ENCODE peak calls at places on chromosomes 6 and 20, in six cellular contexts. B, H, P, E, S and K are unnamed samples.

GRCh38 chr6:165551828-165552227 is 111.2 kb downstream of the PDE10A start:
- DNase-seq in B (no peak), H (no peak), P (no peak), E (no peak), S (no peak), K (no peak)

GRCh38 chr20:4916991-4917881 is 84.1 kb downstream of the SLC23A2 start:
- DNase-seq in B (no peak), H (peak; percentile 42), P (no peak), E (no peak), S (no peak), K (no peak)

GRCh38 chr6:107361568-107362270 is 97.6 kb downstream of the PDSS2 start:
- DNase-seq in B (no peak), H (no peak), P (no peak), E (peak; percentile 64), S (peak; percentile 43), K (no peak)

GRCh38 chr6:18693923-18694322 is 306.8 kb downstream of the RNF144B start:
- DNase-seq in B (no peak), H (no peak), P (no peak), E (no peak), S (no peak), K (no peak)

GRCh38 chr6:142242269-142242668 is 59.5 kb upstream of the ADGRG6 start:
- DNase-seq in B (no peak), H (no peak), P (no peak), E (no peak), S (no peak), K (no peak)

GRCh38 chr6:10559492-10560150 is 38.5 kb downstream of the GCNT2 start:
- DNase-seq in B (no peak), H (no peak), P (no peak), E (no peak), S (no peak), K (no peak)

GRCh38 chr20:41900292-41900691 is 282.1 kb upstream of the CHD6 start:
- DNase-seq in B (no peak), H (no peak), P (no peak), E (no peak), S (no peak), K (no peak)

GRCh38 chr6:42879372-42880239 is at the start of gene RPL7L1:
- DNase-seq in B (peak; percentile 89), H (peak; percentile 82), P (peak; percentile 75), E (peak; percentile 88), S (no peak), K (peak; percentile 83)

GRCh38 chr6:139967497-139967896 is 593.0 kb upstream of the CITED2 start:
- DNase-seq in B (no peak), H (no peak), P (no peak), E (peak; percentile 36), S (no peak), K (no peak)

GRCh38 chr6:34238507-34239239 is 2.0 kb downstream of the HMGA1 start:
- DNase-seq in B (peak; percentile 40), H (no peak), P (no peak), E (no peak), S (no peak), K (no peak)

GRCh38 chr6:14294270-14294951 is 176.8 kb downstream of the CD83 start:
- DNase-seq in B (no peak), H (no peak), P (no peak), E (no peak), S (no peak), K (no peak)

GRCh38 chr20:50246367-50247195 is 56.0 kb downstream of the CEBPB start:
- DNase-seq in B (no peak), H (peak; percentile 69), P (no peak), E (no peak), S (no peak), K (no peak)

GRCh38 chr6:82687855-82688254 is 324.2 kb downstream of the TPBG start:
- DNase-seq in B (no peak), H (no peak), P (no peak), E (no peak), S (no peak), K (no peak)

GRCh38 chr20:50312682-50313187 is 122.1 kb downstream of the CEBPB start:
- DNase-seq in B (peak; percentile 80), H (peak; percentile 86), P (no peak), E (peak; percentile 92), S (no peak), K (no peak)

GRCh38 chr20:1761116-1761515 is 103.5 kb upstream of the SIRPG start:
- DNase-seq in B (no peak), H (no peak), P (no peak), E (peak; percentile 93), S (peak; percentile 71), K (no peak)

GRCh38 chr6:7155871-7156579 is 48.3 kb downstream of the RREB1 start:
- DNase-seq in B (no peak), H (no peak), P (no peak), E (no peak), S (no peak), K (no peak)

GRCh38 chr6:143965503-143966171 is 42.4 kb downstream of the PLAGL1 start:
- DNase-seq in B (no peak), H (no peak), P (no peak), E (peak; percentile 72), S (no peak), K (no peak)

GRCh38 chr6:121503633-121504032 is 68.2 kb downstream of the GJA1 start:
- DNase-seq in B (no peak), H (no peak), P (no peak), E (peak; percentile 38), S (no peak), K (no peak)

GRCh38 chr6:88135578-88136114 is 30.5 kb downstream of the CNR1 start:
- DNase-seq in B (no peak), H (no peak), P (peak; percentile 53), E (no peak), S (no peak), K (peak; percentile 41)

GRCh38 chr20:50403565-50404418 is 106.4 kb upstream of the PTPN1 start:
- DNase-seq in B (peak; percentile 94), H (peak; percentile 63), P (no peak), E (no peak), S (no peak), K (no peak)

GRCh38 chr6:83859410-83860346 is at the start of gene CYB5R4:
- DNase-seq in B (peak; percentile 96), H (peak; percentile 95), P (peak; percentile 78), E (peak; percentile 95), S (peak; percentile 73), K (peak; percentile 96)

GRCh38 chr6:158772172-158772571 is 47.0 kb downstream of the EZR start:
- DNase-seq in B (no peak), H (no peak), P (no peak), E (no peak), S (no peak), K (no peak)

GRCh38 chr6:168353041-168353440 is 33.5 kb upstream of the DACT2 start:
- DNase-seq in B (no peak), H (no peak), P (no peak), E (no peak), S (no peak), K (no peak)

GRCh38 chr20:14067631-14068030 is 72.3 kb downstream of the MACROD2 start:
- DNase-seq in B (no peak), H (no peak), P (no peak), E (no peak), S (no peak), K (no peak)

GRCh38 chr20:58963060-58963584 is 17.9 kb upstream of the NELFCD start:
- DNase-seq in B (no peak), H (no peak), P (no peak), E (no peak), S (no peak), K (no peak)
- TF ChIP-seq CTCF in B (no peak), H (no peak), P (no peak), E (no peak), S (no peak), K (no peak)

GRCh38 chr20:45592574-45593189 is 13.6 kb upstream of the WFDC8 start:
- DNase-seq in B (no peak), H (no peak), P (peak; percentile 29), E (peak; percentile 71), S (peak; percentile 10), K (peak; percentile 27)
- TF ChIP-seq CTCF in B (peak; percentile 79), H (peak; percentile 28), P (peak; percentile 79), E (peak; percentile 85), S (peak; percentile 64), K (peak; percentile 51)

GRCh38 chr6:45419574-45420082 is 41.9 kb upstream of the SUPT3H start:
- DNase-seq in B (peak; percentile 65), H (peak; percentile 66), P (no peak), E (peak; percentile 52), S (no peak), K (peak; percentile 39)
- TF ChIP-seq CTCF in B (peak; percentile 43), H (no peak), P (peak; percentile 25), E (no peak), S (peak; percentile 38), K (peak; percentile 41)

GRCh38 chr6:135075018-135075417 is 20.4 kb upstream of the HBS1L start:
- DNase-seq in B (no peak), H (no peak), P (no peak), E (no peak), S (no peak), K (no peak)
- TF ChIP-seq CTCF in B (no peak), H (no peak), P (peak; percentile 6), E (no peak), S (no peak), K (peak; percentile 15)

GRCh38 chr6:46626228-46626909 is 26.2 kb downstream of the CYP39A1 start:
- DNase-seq in B (no peak), H (no peak), P (peak; percentile 5), E (peak; percentile 53), S (no peak), K (peak; percentile 25)
- TF ChIP-seq CTCF in B (peak; percentile 65), H (peak; percentile 61), P (peak; percentile 43), E (peak; percentile 70), S (peak; percentile 39), K (peak; percentile 65)

DNA sequence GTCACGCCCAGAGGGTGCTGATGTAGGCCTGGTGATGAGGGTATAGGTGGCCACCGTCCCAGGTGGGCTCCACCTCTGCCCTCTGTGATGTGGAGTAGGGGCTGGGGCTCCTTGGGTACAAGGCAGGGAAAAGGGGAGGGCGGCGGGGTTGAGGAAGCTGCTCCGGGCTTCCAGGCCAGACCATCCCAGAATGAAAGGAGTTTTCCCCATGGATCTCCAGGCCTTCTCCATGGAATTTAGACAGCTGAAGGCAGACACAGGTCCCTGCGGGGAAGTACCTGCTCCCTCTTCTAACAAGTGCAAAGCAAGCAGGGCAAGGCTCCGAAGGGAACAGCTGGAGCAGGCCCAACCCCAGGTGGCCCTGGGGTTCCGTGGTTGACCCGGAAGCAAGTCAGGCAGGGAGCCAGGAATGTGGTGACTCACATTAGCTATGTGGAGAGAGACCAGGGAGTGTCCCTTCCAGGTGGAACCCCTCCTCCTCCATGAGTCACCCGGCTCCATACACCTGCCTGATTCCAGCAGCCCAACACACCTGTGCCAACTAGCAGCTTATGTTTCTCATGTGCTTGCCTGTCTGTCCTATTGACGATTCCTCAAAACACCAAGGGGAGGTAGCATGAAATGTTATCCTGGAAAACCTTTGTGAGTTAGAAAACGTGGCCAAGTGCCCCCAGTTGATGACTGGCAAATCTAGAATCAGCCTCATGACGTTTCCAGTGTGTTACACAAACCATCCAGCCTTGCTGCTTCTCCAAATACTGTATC is 59.7 kb upstream of the SNX9 start:
- DNase-seq in B (peak; percentile 75), H (peak; percentile 99), P (no peak), E (peak; percentile 66), S (peak; percentile 94), K (no peak)
- TF ChIP-seq CTCF in B (no peak), H (no peak), P (no peak), E (no peak), S (no peak), K (no peak)

GRCh38 chr6:169964440-169965212 is 213.2 kb downstream of the ERMARD start:
- DNase-seq in B (no peak), H (peak; percentile 18), P (no peak), E (no peak), S (no peak), K (no peak)
- TF ChIP-seq CTCF in B (no peak), H (no peak), P (no peak), E (no peak), S (no peak), K (no peak)

GRCh38 chr6:30447237-30447636 is 42.1 kb upstream of the HLA-E start:
- DNase-seq in B (no peak), H (no peak), P (no peak), E (peak; percentile 45), S (no peak), K (no peak)
- TF ChIP-seq CTCF in B (no peak), H (no peak), P (no peak), E (peak; percentile 48), S (peak; percentile 40), K (no peak)